ENCODE peak calls at places on chromosomes 4 and X, in five cellular contexts. One of them, this sample, is unnamed.

GRCh38 chr4:38177792-38178665 is 217.8 kb downstream of the PTTG2 start:
- DNase-seq in transverse colon: peak; percentile 81
- DNase-seq in HFF-Myc: no peak
- DNase-seq in lower leg skin: peak; percentile 81
- DNase-seq in astrocyte of the cerebellum: no peak
- DNase-seq in this sample: no peak

GRCh38 chr4:157713342-157713741 is 459.5 kb downstream of the GASK1B start:
- DNase-seq in transverse colon: no peak
- DNase-seq in HFF-Myc: no peak
- DNase-seq in lower leg skin: no peak
- DNase-seq in astrocyte of the cerebellum: no peak
- DNase-seq in this sample: peak; percentile 36

GRCh38 chr4:187172340-187172761 is 448.7 kb upstream of the FAT1 start:
- DNase-seq in transverse colon: peak; percentile 35
- DNase-seq in HFF-Myc: peak; percentile 42
- DNase-seq in lower leg skin: peak; percentile 21
- DNase-seq in astrocyte of the cerebellum: no peak
- DNase-seq in this sample: no peak

GRCh38 chr4:188025476-188025875 is 29.9 kb downstream of the ZFP42 start:
- DNase-seq in transverse colon: no peak
- DNase-seq in HFF-Myc: no peak
- DNase-seq in lower leg skin: no peak
- DNase-seq in astrocyte of the cerebellum: no peak
- DNase-seq in this sample: no peak

GRCh38 chr4:187256897-187257296 is 533.2 kb upstream of the FAT1 start:
- DNase-seq in transverse colon: no peak
- DNase-seq in HFF-Myc: no peak
- DNase-seq in lower leg skin: no peak
- DNase-seq in astrocyte of the cerebellum: no peak
- DNase-seq in this sample: no peak

GRCh38 chr4:118381902-118382301 is 29.1 kb upstream of the PRSS12 start:
- DNase-seq in transverse colon: no peak
- DNase-seq in HFF-Myc: no peak
- DNase-seq in lower leg skin: no peak
- DNase-seq in astrocyte of the cerebellum: no peak
- DNase-seq in this sample: no peak

GRCh38 chrX:41824551-41824950 is 98.8 kb downstream of the CASK start:
- DNase-seq in transverse colon: no peak
- DNase-seq in HFF-Myc: peak; percentile 49
- DNase-seq in lower leg skin: no peak
- DNase-seq in astrocyte of the cerebellum: peak; percentile 28
- DNase-seq in this sample: peak; percentile 30

GRCh38 chrX:16444353-16444752 is 205.6 kb upstream of the S100G start:
- DNase-seq in transverse colon: no peak
- DNase-seq in HFF-Myc: no peak
- DNase-seq in lower leg skin: no peak
- DNase-seq in astrocyte of the cerebellum: peak; percentile 52
- DNase-seq in this sample: peak; percentile 76

GRCh38 chrX:139826065-139827044 is 106.5 kb downstream of the ATP11C start:
- DNase-seq in transverse colon: no peak
- DNase-seq in HFF-Myc: no peak
- DNase-seq in lower leg skin: no peak
- DNase-seq in astrocyte of the cerebellum: peak; percentile 43
- DNase-seq in this sample: peak; percentile 29

GRCh38 chr4:168796362-168797106 is 213.5 kb downstream of the CBR4 start:
- DNase-seq in transverse colon: no peak
- DNase-seq in HFF-Myc: peak; percentile 42
- DNase-seq in lower leg skin: no peak
- DNase-seq in astrocyte of the cerebellum: peak; percentile 79
- DNase-seq in this sample: peak; percentile 87

GRCh38 chrX:69313622-69314290 is 148.5 kb upstream of the PJA1 start:
- DNase-seq in transverse colon: no peak
- DNase-seq in HFF-Myc: no peak
- DNase-seq in lower leg skin: no peak
- DNase-seq in astrocyte of the cerebellum: no peak
- DNase-seq in this sample: no peak

GRCh38 chrX:66200855-66201795 is 37.1 kb downstream of the HEPH start:
- DNase-seq in transverse colon: peak; percentile 60
- DNase-seq in HFF-Myc: no peak
- DNase-seq in lower leg skin: no peak
- DNase-seq in astrocyte of the cerebellum: peak; percentile 5
- DNase-seq in this sample: no peak

GRCh38 chr4:169225058-169225751 is 45.6 kb downstream of the SH3RF1 start:
- DNase-seq in transverse colon: no peak
- DNase-seq in HFF-Myc: peak; percentile 88
- DNase-seq in lower leg skin: no peak
- DNase-seq in astrocyte of the cerebellum: peak; percentile 63
- DNase-seq in this sample: no peak

GRCh38 chr4:7021930-7022658 is 21.1 kb upstream of the TADA2B start:
- DNase-seq in transverse colon: no peak
- DNase-seq in HFF-Myc: peak; percentile 33
- DNase-seq in lower leg skin: no peak
- DNase-seq in astrocyte of the cerebellum: peak; percentile 8
- DNase-seq in this sample: no peak

GRCh38 chr4:153792007-153792892 is 3.4 kb upstream of the SFRP2 start:
- DNase-seq in transverse colon: peak; percentile 49
- DNase-seq in HFF-Myc: no peak
- DNase-seq in lower leg skin: no peak
- DNase-seq in astrocyte of the cerebellum: no peak
- DNase-seq in this sample: no peak

GRCh38 chrX:115018944-115019343 is 1.5 kb upstream of the IL13RA2 start:
- DNase-seq in transverse colon: no peak
- DNase-seq in HFF-Myc: no peak
- DNase-seq in lower leg skin: no peak
- DNase-seq in astrocyte of the cerebellum: no peak
- DNase-seq in this sample: peak; percentile 25

GRCh38 chr4:41985151-41985550 is 3.6 kb downstream of the DCAF4L1 start:
- DNase-seq in transverse colon: no peak
- DNase-seq in HFF-Myc: no peak
- DNase-seq in lower leg skin: no peak
- DNase-seq in astrocyte of the cerebellum: no peak
- DNase-seq in this sample: no peak

GRCh38 chr4:108355523-108356208 is 186.9 kb upstream of the LEF1 start:
- DNase-seq in transverse colon: no peak
- DNase-seq in HFF-Myc: no peak
- DNase-seq in lower leg skin: no peak
- DNase-seq in astrocyte of the cerebellum: no peak
- DNase-seq in this sample: no peak

GRCh38 chrX:125757794-125758564 is 408.1 kb downstream of the DCAF12L2 start:
- DNase-seq in transverse colon: no peak
- DNase-seq in HFF-Myc: no peak
- DNase-seq in lower leg skin: no peak
- DNase-seq in astrocyte of the cerebellum: no peak
- DNase-seq in this sample: peak; percentile 38

GRCh38 chr4:89836897-89837384 is at the start of gene SNCA:
- DNase-seq in transverse colon: peak; percentile 33
- DNase-seq in HFF-Myc: no peak
- DNase-seq in lower leg skin: peak; percentile 58
- DNase-seq in astrocyte of the cerebellum: no peak
- DNase-seq in this sample: peak; percentile 46

GRCh38 chr4:108060686-108061321 is 71.1 kb downstream of the HADH start:
- DNase-seq in transverse colon: no peak
- DNase-seq in HFF-Myc: no peak
- DNase-seq in lower leg skin: no peak
- DNase-seq in astrocyte of the cerebellum: no peak
- DNase-seq in this sample: no peak

GRCh38 chrX:7233632-7234406 is 85.9 kb upstream of the PUDP start:
- DNase-seq in transverse colon: no peak
- DNase-seq in HFF-Myc: no peak
- DNase-seq in lower leg skin: no peak
- DNase-seq in astrocyte of the cerebellum: no peak
- DNase-seq in this sample: no peak

GRCh38 chrX:150238656-150239382 is 124.3 kb upstream of the MAMLD1 start:
- DNase-seq in transverse colon: no peak
- DNase-seq in HFF-Myc: no peak
- DNase-seq in lower leg skin: no peak
- DNase-seq in astrocyte of the cerebellum: no peak
- DNase-seq in this sample: no peak

GRCh38 chr4:38162240-38162784 is 202.1 kb downstream of the PTTG2 start:
- DNase-seq in transverse colon: no peak
- DNase-seq in HFF-Myc: no peak
- DNase-seq in lower leg skin: no peak
- DNase-seq in astrocyte of the cerebellum: peak; percentile 86
- DNase-seq in this sample: peak; percentile 89

GRCh38 chr4:77385124-77385969 is 220.3 kb upstream of the CXCL13 start:
- DNase-seq in transverse colon: peak; percentile 71
- DNase-seq in HFF-Myc: peak; percentile 33
- DNase-seq in lower leg skin: peak; percentile 41
- DNase-seq in astrocyte of the cerebellum: peak; percentile 70
- DNase-seq in this sample: peak; percentile 25

GRCh38 chrX:119512145-119512800 is 44.0 kb downstream of the SLC25A5 start:
- DNase-seq in transverse colon: peak; percentile 70
- DNase-seq in HFF-Myc: peak; percentile 21
- DNase-seq in lower leg skin: peak; percentile 36
- DNase-seq in astrocyte of the cerebellum: peak; percentile 40
- DNase-seq in this sample: peak; percentile 55

GRCh38 chr4:21765810-21766407 is 182.7 kb downstream of the KCNIP4 start:
- DNase-seq in transverse colon: peak; percentile 19
- DNase-seq in HFF-Myc: no peak
- DNase-seq in lower leg skin: peak; percentile 16
- DNase-seq in astrocyte of the cerebellum: peak; percentile 47
- DNase-seq in this sample: peak; percentile 3

GRCh38 chr4:87632469-87632868 is 17.6 kb upstream of the DMP1 start:
- DNase-seq in transverse colon: no peak
- DNase-seq in HFF-Myc: no peak
- DNase-seq in lower leg skin: no peak
- DNase-seq in astrocyte of the cerebellum: no peak
- DNase-seq in this sample: no peak

GRCh38 chr4:183395395-183395794 is 49.0 kb upstream of the CDKN2AIP start:
- DNase-seq in transverse colon: no peak
- DNase-seq in HFF-Myc: no peak
- DNase-seq in lower leg skin: no peak
- DNase-seq in astrocyte of the cerebellum: no peak
- DNase-seq in this sample: no peak

GRCh38 chrX:25011589-25012432 is 4.0 kb downstream of the ARX start:
- DNase-seq in transverse colon: no peak
- DNase-seq in HFF-Myc: no peak
- DNase-seq in lower leg skin: no peak
- DNase-seq in astrocyte of the cerebellum: no peak
- DNase-seq in this sample: no peak

GRCh38 chr4:74618659-74619058 is 173.7 kb downstream of the AREG start:
- DNase-seq in transverse colon: no peak
- DNase-seq in HFF-Myc: no peak
- DNase-seq in lower leg skin: no peak
- DNase-seq in astrocyte of the cerebellum: no peak
- DNase-seq in this sample: peak; percentile 1

GRCh38 chr4:108115168-108115526 is 53.6 kb downstream of the LEF1 start:
- DNase-seq in transverse colon: no peak
- DNase-seq in HFF-Myc: no peak
- DNase-seq in lower leg skin: no peak
- DNase-seq in astrocyte of the cerebellum: no peak
- DNase-seq in this sample: no peak

GRCh38 chrX:41895826-41896225 is 27.5 kb downstream of the CASK start:
- DNase-seq in transverse colon: no peak
- DNase-seq in HFF-Myc: no peak
- DNase-seq in lower leg skin: no peak
- DNase-seq in astrocyte of the cerebellum: no peak
- DNase-seq in this sample: no peak

GRCh38 chr4:92182736-92183407 is 120.9 kb upstream of the GRID2 start:
- DNase-seq in transverse colon: no peak
- DNase-seq in HFF-Myc: no peak
- DNase-seq in lower leg skin: no peak
- DNase-seq in astrocyte of the cerebellum: no peak
- DNase-seq in this sample: no peak

GRCh38 chr4:159021597-159022385 is 81.1 kb upstream of the RAPGEF2 start:
- DNase-seq in transverse colon: no peak
- DNase-seq in HFF-Myc: no peak
- DNase-seq in lower leg skin: no peak
- DNase-seq in astrocyte of the cerebellum: no peak
- DNase-seq in this sample: no peak
- H3K4me3 ChIP-seq in transverse colon: no peak overlapping the region
- H3K4me3 ChIP-seq in HFF-Myc: no peak overlapping the region
- H3K4me3 ChIP-seq in lower leg skin: no peak overlapping the region
- H3K4me3 ChIP-seq in astrocyte of the cerebellum: no peak overlapping the region
- H3K4me3 ChIP-seq in this sample: no peak overlapping the region

DNA sequence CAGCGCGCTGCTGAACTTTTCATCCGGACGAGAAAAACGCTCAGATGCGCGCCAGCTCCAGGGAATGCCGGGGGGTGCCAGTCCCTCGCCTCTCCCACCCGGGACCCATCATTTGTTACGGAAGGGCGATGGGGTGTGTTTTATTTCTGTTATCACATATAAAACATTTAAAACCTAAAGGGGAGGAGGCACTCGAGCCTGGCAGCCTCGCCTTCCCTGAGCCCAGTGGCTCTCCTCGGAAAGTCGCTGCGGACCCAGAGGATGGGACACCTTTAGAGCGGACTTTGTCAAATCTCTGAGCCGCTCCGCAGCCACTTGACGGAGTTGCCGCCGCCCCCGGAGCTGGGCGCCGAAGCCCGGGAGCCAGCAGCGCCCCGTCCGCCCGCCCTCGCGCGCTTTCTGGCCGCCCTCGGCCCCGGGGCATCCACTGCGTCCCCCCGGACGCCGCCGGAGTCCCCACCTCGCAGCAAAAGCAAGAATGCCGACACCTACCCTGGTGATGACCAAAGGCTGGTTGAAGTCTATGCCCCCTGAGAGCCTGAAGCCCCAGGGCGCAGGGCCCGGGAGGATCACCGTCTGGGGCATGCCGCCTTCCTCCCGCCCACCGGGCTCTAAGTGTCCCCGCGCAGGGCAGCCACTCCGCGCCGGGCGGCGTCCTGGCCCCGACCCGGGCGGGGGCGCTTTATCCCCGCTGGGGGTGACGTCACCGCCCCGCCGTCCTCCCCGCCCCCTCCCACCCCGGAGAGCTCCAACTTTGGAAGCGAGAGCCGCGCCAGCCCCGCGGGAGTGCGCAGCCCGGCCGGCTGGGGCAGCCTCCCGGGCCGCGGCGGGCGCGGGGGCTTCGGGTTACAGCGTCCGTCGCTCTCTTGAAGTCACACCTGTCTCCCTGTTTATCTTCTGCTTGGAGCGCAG is at the start of gene PDLIM3:
- DNase-seq in transverse colon: peak; percentile 58
- DNase-seq in HFF-Myc: no peak
- DNase-seq in lower leg skin: no peak
- DNase-seq in astrocyte of the cerebellum: no peak
- DNase-seq in this sample: peak; percentile 31
- H3K4me3 ChIP-seq in transverse colon: peak within 1 kb of the TSS; percentile 82
- H3K4me3 ChIP-seq in HFF-Myc: peak within 1 kb of the TSS; percentile 13
- H3K4me3 ChIP-seq in lower leg skin: peak within 1 kb of the TSS; percentile 46
- H3K4me3 ChIP-seq in astrocyte of the cerebellum: peak within 1 kb of the TSS; percentile 63
- H3K4me3 ChIP-seq in this sample: peak within 1 kb of the TSS; percentile 48

GRCh38 chrX:103464071-103464773 is 55.1 kb downstream of the RAB40A start:
- DNase-seq in transverse colon: peak; percentile 10
- DNase-seq in HFF-Myc: no peak
- DNase-seq in lower leg skin: no peak
- DNase-seq in astrocyte of the cerebellum: no peak
- DNase-seq in this sample: peak; percentile 22
- H3K4me3 ChIP-seq in transverse colon: no peak overlapping the region
- H3K4me3 ChIP-seq in HFF-Myc: no peak overlapping the region
- H3K4me3 ChIP-seq in lower leg skin: no peak overlapping the region
- H3K4me3 ChIP-seq in astrocyte of the cerebellum: no peak overlapping the region
- H3K4me3 ChIP-seq in this sample: peak overlapping the region; percentile 25

GRCh38 chrX:47620303-47620685 is 637 bp upstream of the SYN1 start:
- DNase-seq in transverse colon: no peak
- DNase-seq in HFF-Myc: no peak
- DNase-seq in lower leg skin: no peak
- DNase-seq in astrocyte of the cerebellum: no peak
- DNase-seq in this sample: no peak
- H3K4me3 ChIP-seq in transverse colon: no peak overlapping the region
- H3K4me3 ChIP-seq in HFF-Myc: no peak overlapping the region
- H3K4me3 ChIP-seq in lower leg skin: no peak overlapping the region
- H3K4me3 ChIP-seq in astrocyte of the cerebellum: no peak overlapping the region
- H3K4me3 ChIP-seq in this sample: no peak overlapping the region

This sample was measured in MG63.